ENCODE peak calls at places on chromosomes 6 and 20, in four cellular contexts. F, X, L and O are unnamed samples.

GRCh38 chr6:7907159-7907558 is 3.4 kb downstream of the TXNDC5 start:
- DNase-seq in F (no peak), X (no peak), L (no peak), O (no peak)

GRCh38 chr6:136174510-136174909 is 75.6 kb downstream of the MTFR2 start:
- DNase-seq in F (no peak), X (no peak), L (no peak), O (no peak)

GRCh38 chr20:52972190-52972937 is at the start of gene TSHZ2:
- DNase-seq in F (no peak), X (peak; percentile 29), L (peak; percentile 1), O (no peak)

GRCh38 chr6:46452312-46452917 is 38.8 kb downstream of the RCAN2 start:
- DNase-seq in F (no peak), X (no peak), L (peak; percentile 35), O (no peak)

GRCh38 chr20:36988494-36988966 is 37.0 kb upstream of the SAMHD1 start:
- DNase-seq in F (no peak), X (no peak), L (peak; percentile 3), O (no peak)

GRCh38 chr20:56540415-56540814 is 7.4 kb downstream of the FAM209B start:
- DNase-seq in F (no peak), X (no peak), L (no peak), O (no peak)

GRCh38 chr6:43013020-43013842 is 515 bp downstream of the MEA1 start:
- DNase-seq in F (no peak), X (no peak), L (no peak), O (no peak)

GRCh38 chr6:149268768-149269167 is 48.7 kb upstream of the TAB2 start:
- DNase-seq in F (no peak), X (no peak), L (no peak), O (no peak)

GRCh38 chr20:45823949-45824835 is 2.9 kb downstream of the TNNC2 start:
- DNase-seq in F (no peak), X (peak; percentile 63), L (peak; percentile 49), O (peak; percentile 49)

GRCh38 chr20:32434434-32434833 is 76.3 kb downstream of the ASXL1 start:
- DNase-seq in F (no peak), X (no peak), L (no peak), O (no peak)

GRCh38 chr20:47330933-47331708 is 25.4 kb downstream of the ZMYND8 start:
- DNase-seq in F (no peak), X (no peak), L (peak; percentile 79), O (peak; percentile 87)

GRCh38 chr6:141677598-141678211 is 455.0 kb upstream of the GJE1 start:
- DNase-seq in F (no peak), X (peak; percentile 28), L (peak; percentile 80), O (no peak)

GRCh38 chr6:16108996-16109658 is 19.8 kb upstream of the MYLIP start:
- DNase-seq in F (no peak), X (no peak), L (no peak), O (no peak)

GRCh38 chr6:111776236-111777189 is 96.7 kb downstream of the FYN start:
- DNase-seq in F (no peak), X (no peak), L (peak; percentile 32), O (no peak)

GRCh38 chr6:144064402-144064830 is 31.0 kb downstream of the SF3B5 start:
- DNase-seq in F (no peak), X (no peak), L (peak; percentile 20), O (no peak)

GRCh38 chr6:12148317-12148801 is 136.2 kb downstream of the HIVEP1 start:
- DNase-seq in F (no peak), X (no peak), L (peak; percentile 60), O (peak; percentile 33)

GRCh38 chr6:79047072-79047471 is 31.0 kb downstream of the PHIP start:
- DNase-seq in F (no peak), X (no peak), L (no peak), O (no peak)

GRCh38 chr6:36928547-36928918 is 26.0 kb upstream of the PI16 start:
- DNase-seq in F (no peak), X (no peak), L (no peak), O (no peak)

GRCh38 chr6:7546832-7547714 is 5.6 kb downstream of the DSP start:
- DNase-seq in F (no peak), X (no peak), L (no peak), O (no peak)

GRCh38 chr20:62801284-62802010 is 3.2 kb upstream of the OGFR start:
- DNase-seq in F (no peak), X (no peak), L (no peak), O (no peak)

GRCh38 chr20:4154958-4155411 is 139.6 kb upstream of the RNF24 start:
- DNase-seq in F (no peak), X (no peak), L (no peak), O (peak; percentile 78)

GRCh38 chr20:40218971-40219370 is 470.1 kb downstream of the MAFB start:
- DNase-seq in F (no peak), X (no peak), L (no peak), O (no peak)

GRCh38 chr20:62427172-62428007 is at the start of gene RBBP8NL:
- DNase-seq in F (no peak), X (peak; percentile 100), L (no peak), O (no peak)

GRCh38 chr6:33729059-33729458 is 17.6 kb upstream of the UQCC2 start:
- DNase-seq in F (no peak), X (no peak), L (no peak), O (no peak)

GRCh38 chr20:8394308-8394945 is 262.4 kb downstream of the PLCB1 start:
- DNase-seq in F (no peak), X (no peak), L (peak; percentile 67), O (no peak)

GRCh38 chr6:148021135-148021534 is 321.5 kb upstream of the SASH1 start:
- DNase-seq in F (no peak), X (no peak), L (no peak), O (no peak)

GRCh38 chr6:129120856-129121255 is 237.9 kb downstream of the LAMA2 start:
- DNase-seq in F (no peak), X (no peak), L (peak; percentile 89), O (no peak)

GRCh38 chr6:18323935-18324707 is 59.8 kb upstream of the DEK start:
- DNase-seq in F (no peak), X (peak; percentile 33), L (peak; percentile 90), O (peak; percentile 36)

GRCh38 chr6:36197739-36198221 is 1.2 kb downstream of the BRPF3 start:
- DNase-seq in F (no peak), X (no peak), L (no peak), O (no peak)

GRCh38 chr6:4732691-4733315 is 43.4 kb upstream of the CDYL start:
- DNase-seq in F (no peak), X (no peak), L (peak; percentile 89), O (peak; percentile 82)

GRCh38 chr6:36851632-36852031 is 12.4 kb upstream of the CPNE5 start:
- DNase-seq in F (peak; percentile 47), X (no peak), L (no peak), O (no peak)

DNA sequence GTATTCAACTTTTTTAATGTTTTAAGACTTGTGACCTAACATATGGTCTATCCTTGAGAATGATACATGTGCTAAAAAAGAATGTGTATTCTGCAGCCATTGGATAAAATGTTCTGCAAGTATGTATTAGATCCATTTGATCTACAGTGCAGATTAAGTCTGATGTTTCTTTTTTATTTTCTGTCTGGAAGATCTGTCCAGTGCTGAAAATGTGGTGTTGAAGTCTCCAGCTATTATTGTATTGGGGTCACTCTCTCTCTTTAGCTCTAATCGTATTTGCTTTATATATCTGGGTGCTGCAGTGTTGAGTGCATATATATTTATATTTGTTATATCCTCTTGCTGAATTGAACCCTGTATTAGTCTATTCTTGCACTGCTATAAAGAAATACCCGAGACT is 44.2 kb upstream of the TRIM39 start:
- DNase-seq in F (no peak), X (no peak), L (no peak), O (no peak)
- H3K9me3 ChIP-seq in F (peaks cover 50% of the 10 kb centered on the region), X (peaks cover 22% of the 10 kb centered on the region), L (peaks cover 79% of the 10 kb centered on the region), O (peaks cover 78% of the 10 kb centered on the region)

DNA sequence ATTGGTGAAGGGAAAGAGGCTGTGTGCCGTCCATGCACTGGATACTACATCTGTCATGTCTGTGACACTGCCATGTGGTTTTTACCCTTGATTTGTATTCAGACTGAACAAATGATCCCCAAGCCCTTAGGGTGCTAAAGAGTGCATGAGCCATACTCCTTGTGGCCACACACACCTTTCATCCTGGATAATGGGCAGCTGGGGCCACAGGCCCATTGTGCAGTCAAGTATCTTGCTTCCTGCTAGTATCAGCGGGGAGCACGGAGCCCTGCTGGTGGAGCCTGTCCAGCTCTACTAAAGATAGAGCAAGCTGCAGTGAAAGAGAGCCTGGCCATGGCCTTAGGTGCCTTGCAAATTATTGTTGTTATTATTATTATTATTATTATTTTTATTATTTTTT is 75.1 kb downstream of the SLX4IP start:
- DNase-seq in F (no peak), X (no peak), L (no peak), O (no peak)
- H3K9me3 ChIP-seq in F (no peaks in the 10 kb centered on the region), X (no peaks in the 10 kb centered on the region), L (no peaks in the 10 kb centered on the region), O (no peaks in the 10 kb centered on the region)

DNA sequence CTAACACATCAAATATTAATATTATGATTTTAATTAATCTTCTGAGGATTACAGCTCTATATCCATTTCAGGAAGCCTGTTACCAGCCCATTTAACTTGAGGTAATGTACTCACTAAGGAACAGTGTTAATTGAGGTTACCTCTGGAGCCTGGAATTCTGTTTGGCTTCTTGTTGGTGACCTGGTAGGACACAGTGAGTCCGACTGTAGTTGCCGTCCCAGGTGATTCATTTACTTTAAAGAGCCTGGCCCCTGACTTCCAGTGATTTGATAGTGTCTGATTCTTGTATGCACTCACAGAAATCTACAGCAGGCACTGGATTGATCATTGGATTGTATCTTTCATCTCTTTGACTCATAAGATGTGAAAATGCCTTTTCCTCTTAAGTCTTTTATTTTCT is 34.0 kb downstream of the IGF2R start:
- DNase-seq in F (no peak), X (no peak), L (no peak), O (no peak)
- H3K9me3 ChIP-seq in F (no peaks in the 10 kb centered on the region), X (no peaks in the 10 kb centered on the region), L (no peaks in the 10 kb centered on the region), O (no peaks in the 10 kb centered on the region)

GRCh38 chr6:358432-358831 is 33.1 kb upstream of the IRF4 start:
- DNase-seq in F (no peak), X (no peak), L (no peak), O (no peak)
- H3K9me3 ChIP-seq in F (peaks cover 1% of the 10 kb centered on the region), X (peaks cover under 1% of the 10 kb centered on the region), L (no peaks in the 10 kb centered on the region), O (no peaks in the 10 kb centered on the region)

DNA sequence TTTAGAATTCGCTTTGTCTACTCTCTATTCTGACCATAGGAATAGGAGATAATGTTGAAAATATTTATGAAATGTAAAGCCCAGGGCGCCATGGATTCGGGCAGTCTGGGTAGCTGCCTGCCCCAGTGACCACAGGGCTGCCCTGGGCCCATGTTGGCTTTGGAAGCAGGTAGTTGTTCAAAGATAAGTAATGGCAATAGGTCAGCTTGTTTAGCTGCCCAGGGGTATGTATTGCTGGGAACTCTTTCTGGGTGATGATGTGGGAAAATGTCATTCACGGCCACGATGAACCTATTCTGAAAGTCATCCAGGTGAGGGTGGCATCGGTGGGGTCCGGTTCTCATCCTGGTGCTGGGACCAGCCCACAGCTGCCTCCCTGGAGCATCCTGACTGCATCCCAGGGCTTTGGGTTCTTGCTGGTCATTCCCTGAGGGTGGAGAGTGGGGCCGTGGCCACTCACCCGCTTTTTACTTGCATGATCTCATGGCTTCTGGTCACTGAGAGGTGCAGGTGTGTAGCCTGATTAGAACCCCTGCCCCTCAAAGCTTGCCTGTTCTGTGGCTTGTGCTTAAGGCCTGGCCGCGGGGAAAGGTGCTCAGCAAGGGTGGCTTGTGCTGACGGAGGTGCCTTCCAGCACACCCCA is 102.8 kb downstream of the ERMARD start:
- DNase-seq in F (no peak), X (no peak), L (no peak), O (no peak)
- H3K9me3 ChIP-seq in F (no peaks in the 10 kb centered on the region), X (no peaks in the 10 kb centered on the region), L (peaks cover 11% of the 10 kb centered on the region), O (no peaks in the 10 kb centered on the region)

DNA sequence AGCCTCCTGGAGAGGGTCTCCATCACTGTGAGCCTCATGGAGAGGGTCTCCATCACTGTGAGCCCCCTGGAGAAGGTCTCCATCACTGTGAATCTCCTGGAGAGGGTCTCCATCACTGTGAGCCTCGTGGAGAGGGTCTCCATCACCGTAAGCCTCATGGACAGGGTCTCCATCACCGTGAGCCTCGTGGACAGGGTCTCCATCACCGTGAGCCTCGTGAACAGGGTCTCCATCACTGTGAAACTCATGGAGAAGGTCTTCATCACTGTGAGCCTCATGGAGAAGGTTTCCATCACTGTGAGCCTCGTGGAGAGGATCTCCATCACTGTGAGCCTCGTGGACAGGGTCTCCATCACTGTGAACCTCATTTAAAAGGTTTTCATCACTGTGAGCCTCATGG is 140.0 kb downstream of the ERMARD start:
- DNase-seq in F (no peak), X (no peak), L (no peak), O (no peak)
- H3K9me3 ChIP-seq in F (no peaks in the 10 kb centered on the region), X (no peaks in the 10 kb centered on the region), L (peaks cover 7% of the 10 kb centered on the region), O (no peaks in the 10 kb centered on the region)